ENCODE peak calls at places on chromosomes 3 and 15, in six cellular contexts. One of them, this sample, is unnamed.

GRCh38 chr3:15708882-15709677 is 88.7 kb downstream of the ANKRD28 start:
- DNase-seq in hepatocyte: no peak
- DNase-seq in AG09319: no peak
- DNase-seq in H9: no peak
- DNase-seq in A549: no peak
- DNase-seq in GM12864: no peak
- DNase-seq in this sample: no peak

GRCh38 chr15:79439236-79439635 is 7.1 kb downstream of the MINAR1 start:
- DNase-seq in hepatocyte: no peak
- DNase-seq in AG09319: no peak
- DNase-seq in H9: no peak
- DNase-seq in A549: no peak
- DNase-seq in GM12864: no peak
- DNase-seq in this sample: no peak

GRCh38 chr3:123986427-123986826 is 5.5 kb downstream of the ROPN1 start:
- DNase-seq in hepatocyte: no peak
- DNase-seq in AG09319: no peak
- DNase-seq in H9: peak
- DNase-seq in A549: no peak
- DNase-seq in GM12864: no peak
- DNase-seq in this sample: no peak

GRCh38 chr3:38562467-38562925 is 66.4 kb downstream of the EXOG start:
- DNase-seq in hepatocyte: no peak
- DNase-seq in AG09319: no peak
- DNase-seq in H9: no peak
- DNase-seq in A549: no peak
- DNase-seq in GM12864: no peak
- DNase-seq in this sample: no peak

GRCh38 chr3:71998995-71999673 is 214.2 kb upstream of the PROK2 start:
- DNase-seq in hepatocyte: no peak
- DNase-seq in AG09319: peak
- DNase-seq in H9: no peak
- DNase-seq in A549: no peak
- DNase-seq in GM12864: no peak
- DNase-seq in this sample: no peak

GRCh38 chr3:46913644-46914043 is 36.1 kb downstream of the PTH1R start:
- DNase-seq in hepatocyte: peak
- DNase-seq in AG09319: no peak
- DNase-seq in H9: no peak
- DNase-seq in A549: no peak
- DNase-seq in GM12864: no peak
- DNase-seq in this sample: no peak

GRCh38 chr3:51686512-51687215 is 15.6 kb downstream of the TEX264 start:
- DNase-seq in hepatocyte: no peak
- DNase-seq in AG09319: no peak
- DNase-seq in H9: peak
- DNase-seq in A549: no peak
- DNase-seq in GM12864: peak
- DNase-seq in this sample: no peak

GRCh38 chr3:77039606-77040553 is at the start of gene ROBO2:
- DNase-seq in hepatocyte: peak
- DNase-seq in AG09319: peak
- DNase-seq in H9: peak
- DNase-seq in A549: no peak
- DNase-seq in GM12864: no peak
- DNase-seq in this sample: peak

GRCh38 chr3:5222283-5223005 is 34.9 kb downstream of the EDEM1 start:
- DNase-seq in hepatocyte: no peak
- DNase-seq in AG09319: no peak
- DNase-seq in H9: no peak
- DNase-seq in A549: no peak
- DNase-seq in GM12864: no peak
- DNase-seq in this sample: no peak

GRCh38 chr3:155585384-155585783 is 159.5 kb downstream of the PLCH1 start:
- DNase-seq in hepatocyte: no peak
- DNase-seq in AG09319: no peak
- DNase-seq in H9: no peak
- DNase-seq in A549: no peak
- DNase-seq in GM12864: no peak
- DNase-seq in this sample: no peak

GRCh38 chr15:64000183-64000710 is 46.0 kb downstream of the DAPK2 start:
- DNase-seq in hepatocyte: peak
- DNase-seq in AG09319: no peak
- DNase-seq in H9: no peak
- DNase-seq in A549: no peak
- DNase-seq in GM12864: no peak
- DNase-seq in this sample: no peak

GRCh38 chr15:70559223-70559823 is 204.0 kb downstream of the UACA start:
- DNase-seq in hepatocyte: peak
- DNase-seq in AG09319: no peak
- DNase-seq in H9: peak
- DNase-seq in A549: no peak
- DNase-seq in GM12864: no peak
- DNase-seq in this sample: peak

DNA sequence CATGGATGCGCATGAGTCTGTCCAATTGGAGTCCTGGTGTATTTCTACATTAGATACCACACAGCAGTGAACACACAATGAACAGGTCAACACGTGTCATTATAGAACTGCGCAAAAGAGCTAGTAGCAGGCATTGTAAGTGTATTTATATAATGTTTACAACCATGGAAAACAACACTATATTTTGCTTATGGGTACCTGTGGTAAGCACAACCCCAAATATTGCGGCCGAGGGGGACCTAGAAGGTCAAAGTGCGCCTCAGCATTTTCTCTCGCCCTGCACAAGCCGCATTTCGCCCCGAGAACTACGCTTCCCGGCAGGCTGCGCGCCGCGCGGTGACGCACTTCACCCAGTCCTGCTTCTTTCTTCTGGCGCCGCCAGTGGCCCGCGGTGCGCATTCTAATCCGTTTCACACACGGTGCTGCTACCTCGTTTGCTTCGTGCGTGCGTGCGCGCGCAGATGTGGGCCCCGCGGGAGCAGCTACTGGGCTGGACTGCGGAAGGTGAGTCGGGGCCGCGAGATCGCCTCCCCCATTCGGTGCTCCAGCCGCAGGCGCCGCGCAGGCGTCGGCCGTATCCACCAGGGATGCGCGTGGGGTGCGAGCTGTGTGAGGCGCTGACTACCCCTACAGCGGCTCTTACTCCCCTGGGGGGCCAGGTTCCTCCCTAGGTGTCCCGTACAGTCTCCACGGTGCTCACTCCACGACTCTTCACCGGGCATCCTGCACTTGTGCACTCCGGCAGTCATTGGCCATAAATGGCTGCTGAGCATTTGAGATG is at the start of gene ZNF589:
- DNase-seq in hepatocyte: peak
- DNase-seq in AG09319: peak
- DNase-seq in H9: peak
- DNase-seq in A549: peak
- DNase-seq in GM12864: peak
- DNase-seq in this sample: peak
- TF ChIP-seq CTCF in hepatocyte: peak
- TF ChIP-seq CTCF in AG09319: peak
- TF ChIP-seq CTCF in H9: no peak
- TF ChIP-seq CTCF in A549: no peak
- TF ChIP-seq CTCF in GM12864: peak
- TF ChIP-seq CTCF in this sample: no peak

GRCh38 chr15:101122806-101123205 is 129.0 kb downstream of the CHSY1 start:
- DNase-seq in hepatocyte: no peak
- DNase-seq in AG09319: no peak
- DNase-seq in H9: no peak
- DNase-seq in A549: no peak
- DNase-seq in GM12864: no peak
- DNase-seq in this sample: no peak
- TF ChIP-seq CTCF in hepatocyte: no peak
- TF ChIP-seq CTCF in AG09319: no peak
- TF ChIP-seq CTCF in H9: no peak
- TF ChIP-seq CTCF in A549: no peak
- TF ChIP-seq CTCF in GM12864: no peak
- TF ChIP-seq CTCF in this sample: no peak

GRCh38 chr3:66860771-66861170 is 137.3 kb upstream of the KBTBD8 start:
- DNase-seq in hepatocyte: no peak
- DNase-seq in AG09319: no peak
- DNase-seq in H9: no peak
- DNase-seq in A549: no peak
- DNase-seq in GM12864: no peak
- DNase-seq in this sample: no peak
- TF ChIP-seq CTCF in hepatocyte: no peak
- TF ChIP-seq CTCF in AG09319: no peak
- TF ChIP-seq CTCF in H9: no peak
- TF ChIP-seq CTCF in A549: no peak
- TF ChIP-seq CTCF in GM12864: no peak
- TF ChIP-seq CTCF in this sample: no peak

DNA sequence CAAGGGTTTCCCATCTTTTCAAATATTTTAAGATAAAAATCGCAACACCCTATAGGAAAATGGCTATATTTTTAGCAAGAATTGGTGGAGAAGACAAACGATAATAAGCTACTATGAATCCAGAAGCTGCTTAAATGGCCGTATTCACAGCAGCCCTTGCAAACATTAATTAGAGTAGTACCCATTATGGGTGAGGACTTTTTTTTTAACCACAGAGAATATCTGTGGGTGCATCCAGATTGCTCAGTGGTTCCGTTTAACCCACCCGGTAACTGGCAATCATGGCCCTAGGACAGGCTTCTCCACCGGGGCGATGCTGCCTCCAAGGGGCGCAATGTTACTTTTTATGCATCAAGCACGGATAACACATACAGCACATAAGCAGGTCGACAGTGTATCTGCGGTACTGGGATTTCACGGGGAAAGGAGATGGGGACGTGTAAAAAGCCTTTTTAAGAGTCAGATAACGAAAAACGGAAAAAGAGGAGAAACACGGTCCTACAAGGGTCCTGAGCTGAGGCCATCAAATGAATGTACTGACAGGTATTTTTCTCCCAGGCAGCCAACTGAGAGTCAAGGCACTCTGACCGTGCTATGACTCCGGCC is 968 bp upstream of the TMEM266 start:
- DNase-seq in hepatocyte: peak
- DNase-seq in AG09319: no peak
- DNase-seq in H9: peak
- DNase-seq in A549: peak
- DNase-seq in GM12864: peak
- DNase-seq in this sample: peak
- TF ChIP-seq CTCF in hepatocyte: peak
- TF ChIP-seq CTCF in AG09319: no peak
- TF ChIP-seq CTCF in H9: no peak
- TF ChIP-seq CTCF in A549: peak
- TF ChIP-seq CTCF in GM12864: peak
- TF ChIP-seq CTCF in this sample: no peak

DNA sequence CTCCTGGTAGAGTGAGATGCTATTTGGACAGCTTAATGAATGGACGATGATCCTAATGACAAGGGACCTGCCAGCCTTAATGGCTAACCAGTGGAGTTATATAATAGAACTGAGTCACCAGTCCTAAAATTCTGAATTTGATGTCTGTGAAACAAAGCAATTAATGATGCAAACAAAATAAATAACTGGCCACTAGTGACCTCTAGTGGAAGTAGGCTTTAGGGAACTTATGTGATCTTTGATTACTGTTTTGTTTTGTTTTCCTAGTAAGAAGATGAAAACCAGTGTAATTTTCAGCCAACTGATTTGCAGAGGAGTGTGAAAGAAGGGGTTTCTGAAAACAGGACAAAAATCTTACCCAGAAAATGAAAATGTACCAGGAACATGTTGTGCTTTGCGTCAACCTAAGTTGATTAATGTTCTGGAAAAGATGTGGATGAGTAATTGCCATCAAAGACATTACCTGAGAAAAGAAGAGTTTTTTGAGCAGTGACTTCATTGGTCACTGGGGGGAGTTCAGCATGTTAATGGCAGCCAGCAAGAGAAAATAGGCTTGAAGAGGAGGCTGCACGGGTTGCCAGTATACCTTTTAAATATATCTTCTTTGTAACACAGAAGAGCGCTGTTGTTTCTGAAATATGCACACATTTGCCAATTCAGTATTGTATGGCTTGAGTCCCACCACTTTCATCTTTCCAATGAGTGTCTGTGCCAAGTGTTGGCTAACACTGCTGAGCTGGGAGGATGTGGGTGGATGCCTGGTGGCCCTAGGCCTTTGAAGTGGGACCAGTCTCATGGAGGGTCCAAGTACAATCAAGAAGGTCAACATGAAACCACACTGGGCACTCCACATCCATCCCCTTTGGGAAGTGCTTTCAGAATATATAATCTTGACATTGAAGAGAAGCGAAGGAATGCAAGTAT is 9.3 kb downstream of the VEPH1 start:
- DNase-seq in hepatocyte: peak
- DNase-seq in AG09319: peak
- DNase-seq in H9: no peak
- DNase-seq in A549: peak
- DNase-seq in GM12864: no peak
- DNase-seq in this sample: no peak
- TF ChIP-seq CTCF in hepatocyte: peak
- TF ChIP-seq CTCF in AG09319: peak
- TF ChIP-seq CTCF in H9: peak
- TF ChIP-seq CTCF in A549: peak
- TF ChIP-seq CTCF in GM12864: peak
- TF ChIP-seq CTCF in this sample: peak

GRCh38 chr3:179653106-179653776 is 401 bp downstream of the USP13 start:
- DNase-seq in hepatocyte: peak
- DNase-seq in AG09319: peak
- DNase-seq in H9: peak
- DNase-seq in A549: peak
- DNase-seq in GM12864: peak
- DNase-seq in this sample: peak
- TF ChIP-seq CTCF in hepatocyte: peak
- TF ChIP-seq CTCF in AG09319: peak
- TF ChIP-seq CTCF in H9: peak
- TF ChIP-seq CTCF in A549: peak
- TF ChIP-seq CTCF in GM12864: no peak
- TF ChIP-seq CTCF in this sample: no peak

DNA sequence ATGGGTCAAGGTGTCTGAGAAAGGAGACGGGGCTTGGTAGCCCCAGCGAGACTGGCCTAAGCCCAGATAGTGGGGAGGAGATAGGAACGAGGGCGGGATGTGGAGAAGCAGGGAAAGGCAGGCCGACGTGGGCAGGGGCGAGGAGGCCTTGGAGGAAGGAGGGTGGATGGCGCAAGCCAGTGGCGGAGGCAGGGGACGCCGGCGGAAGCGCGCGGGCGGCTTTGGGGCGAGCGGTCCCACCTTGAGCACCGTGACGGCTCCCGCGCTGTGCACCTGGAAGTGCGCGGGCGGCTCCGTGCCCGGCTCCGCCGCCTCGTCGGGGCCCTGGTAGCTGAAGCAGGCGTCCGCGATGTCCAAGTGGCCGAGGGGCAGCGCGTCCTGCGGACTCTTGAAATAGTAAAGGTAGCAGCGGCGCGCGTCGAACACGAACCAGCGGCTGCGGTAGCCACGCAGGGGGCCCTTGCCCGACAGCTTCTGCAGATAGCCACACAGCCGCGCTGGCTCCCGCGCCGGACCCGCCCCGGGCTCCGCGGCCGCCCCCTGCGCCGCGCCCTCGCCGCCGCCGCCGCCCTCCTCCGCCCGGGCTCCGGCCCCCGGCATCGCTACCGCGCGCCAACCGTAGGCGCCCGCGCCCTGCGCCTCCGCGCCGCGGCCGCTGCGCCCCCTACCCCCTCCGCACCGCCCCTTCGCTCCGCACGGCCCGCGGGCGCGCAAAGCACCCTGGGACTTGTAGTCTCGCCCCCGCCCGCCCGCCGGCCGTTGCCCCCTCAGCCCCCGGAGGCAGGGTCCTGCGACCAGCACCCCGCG is at the start of gene TBC1D2B:
- DNase-seq in hepatocyte: peak
- DNase-seq in AG09319: no peak
- DNase-seq in H9: peak
- DNase-seq in A549: peak
- DNase-seq in GM12864: no peak
- DNase-seq in this sample: peak
- TF ChIP-seq CTCF in hepatocyte: no peak
- TF ChIP-seq CTCF in AG09319: no peak
- TF ChIP-seq CTCF in H9: no peak
- TF ChIP-seq CTCF in A549: peak
- TF ChIP-seq CTCF in GM12864: peak
- TF ChIP-seq CTCF in this sample: no peak

This sample was measured in endothelial cell.